ENCODE peak calls at places on chromosomes 4 and X, in ten cellular contexts. S is AG04450, K is choroid plexus epithelial cell, R is thyroid gland, P is cardiac fibroblast, L is AG10803, Z is AG09309, H is progenitor cell of endocrine pancreas, F is pancreas, B is endothelial cell. J is an unnamed sample.

GRCh38 chrX:19593684-19594083 is 78.4 kb upstream of the MAP3K15 start:
- DNase-seq in H (no peak), K (peak; percentile 68), S (no peak), L (peak; percentile 53), Z (no peak), B (no peak), F (no peak), P (peak; percentile 69), R (no peak), J (no peak)

GRCh38 chr4:173782660-173783059 is 252.6 kb upstream of the HAND2 start:
- DNase-seq in K (no peak), P (no peak), B (no peak), S (no peak), H (no peak), Z (no peak), R (no peak), L (no peak), F (no peak), J (no peak)

GRCh38 chr4:155405059-155405458 is 28.3 kb upstream of the MAP9 start:
- DNase-seq in S (peak; percentile 16), H (no peak), Z (no peak), B (no peak), F (no peak), L (no peak), K (peak; percentile 67), P (peak; percentile 57), R (no peak), J (no peak)

GRCh38 chrX:137565318-137565904 is 516 bp upstream of the ZIC3 start:
- DNase-seq in K (no peak), S (no peak), B (no peak), Z (no peak), L (no peak), P (no peak), R (no peak), H (no peak), F (no peak), J (no peak)

GRCh38 chr4:7642764-7643495 is 208.2 kb upstream of the PSAPL1 start:
- DNase-seq in P (no peak), F (no peak), K (no peak), L (no peak), R (peak; percentile 42), B (no peak), H (no peak), S (no peak), Z (no peak), J (no peak)

GRCh38 chr4:74109116-74109791 is 10.3 kb upstream of the CXCL2 start:
- DNase-seq in K (peak; percentile 98), Z (peak; percentile 94), R (peak; percentile 47), F (no peak), L (peak; percentile 98), B (peak; percentile 16), S (peak; percentile 74), P (peak; percentile 97), H (no peak), J (no peak)

GRCh38 chrX:109889289-109890006 is 113.5 kb upstream of the TMEM164 start:
- DNase-seq in S (no peak), Z (no peak), P (peak; percentile 49), L (peak; percentile 21), B (peak; percentile 12), F (no peak), H (no peak), K (peak; percentile 52), R (no peak), J (no peak)

GRCh38 chr4:39609454-39609911 is 29.2 kb downstream of the SMIM14 start:
- DNase-seq in H (no peak), Z (no peak), F (no peak), K (no peak), R (no peak), S (no peak), L (no peak), B (no peak), P (no peak), J (no peak)

GRCh38 chr4:103994059-103994458 is 274.3 kb upstream of the TACR3 start:
- DNase-seq in H (no peak), Z (no peak), F (no peak), R (no peak), S (no peak), P (no peak), K (peak; percentile 3), L (no peak), B (no peak), J (no peak)

GRCh38 chr4:122976111-122976510 is 53.7 kb upstream of the NUDT6 start:
- DNase-seq in Z (no peak), H (no peak), K (no peak), S (no peak), F (no peak), L (no peak), R (no peak), P (no peak), B (no peak), J (no peak)
- TF ChIP-seq CTCF in Z (no peak), H (no peak), K (no peak), S (no peak), F (no peak), L (no peak), R (no peak), P (no peak), B (no peak), J (no peak)

DNA sequence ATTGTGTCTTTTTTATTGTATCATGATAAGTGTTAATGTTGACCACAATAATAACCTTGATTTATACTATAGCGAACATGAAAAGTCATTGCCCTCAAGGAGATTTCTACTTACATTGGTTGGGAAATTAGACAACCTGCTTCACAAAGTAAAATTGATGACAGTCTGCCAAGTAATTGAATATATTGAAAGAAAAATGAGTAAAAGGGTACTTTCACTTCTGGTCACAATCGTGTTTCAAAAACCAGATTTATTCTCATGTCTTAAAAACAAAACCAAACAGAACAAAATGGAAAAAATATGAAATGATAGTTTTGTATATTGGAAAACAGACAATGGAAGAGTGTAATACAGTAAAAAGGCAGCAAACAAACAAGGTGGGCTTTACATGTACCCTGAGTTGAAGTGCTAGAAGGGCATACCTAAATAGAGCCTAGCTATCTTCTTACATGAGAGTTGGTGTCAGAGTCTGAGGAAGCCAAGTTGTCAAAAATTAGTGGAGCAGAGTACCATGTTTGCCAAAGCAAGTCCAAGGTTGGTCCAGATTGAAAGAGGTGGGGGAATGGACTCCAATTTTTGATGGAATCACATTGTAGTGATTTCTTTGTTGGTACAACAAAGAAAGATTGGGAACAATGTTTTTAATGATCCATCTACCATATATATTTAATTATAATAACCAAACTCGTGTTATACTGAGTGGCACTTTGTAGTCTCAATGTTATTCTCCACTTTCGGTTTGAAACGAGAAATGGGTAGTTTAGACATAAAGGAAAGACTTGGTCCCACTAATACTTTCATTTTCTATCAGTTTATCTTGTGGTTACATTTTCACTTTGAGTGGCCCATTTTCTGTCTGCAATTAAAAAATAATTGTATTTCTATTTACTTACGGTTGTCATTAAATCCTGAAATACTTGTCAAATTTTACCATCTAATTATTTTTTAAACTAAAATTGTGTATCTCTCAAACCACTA is 775.6 kb downstream of the STIM2 start:
- DNase-seq in L (no peak), K (no peak), R (no peak), F (no peak), Z (no peak), B (no peak), P (no peak), S (no peak), H (no peak), J (no peak)
- TF ChIP-seq CTCF in L (no peak), K (no peak), R (no peak), F (no peak), Z (no peak), B (no peak), P (no peak), S (no peak), H (no peak), J (no peak)

DNA sequence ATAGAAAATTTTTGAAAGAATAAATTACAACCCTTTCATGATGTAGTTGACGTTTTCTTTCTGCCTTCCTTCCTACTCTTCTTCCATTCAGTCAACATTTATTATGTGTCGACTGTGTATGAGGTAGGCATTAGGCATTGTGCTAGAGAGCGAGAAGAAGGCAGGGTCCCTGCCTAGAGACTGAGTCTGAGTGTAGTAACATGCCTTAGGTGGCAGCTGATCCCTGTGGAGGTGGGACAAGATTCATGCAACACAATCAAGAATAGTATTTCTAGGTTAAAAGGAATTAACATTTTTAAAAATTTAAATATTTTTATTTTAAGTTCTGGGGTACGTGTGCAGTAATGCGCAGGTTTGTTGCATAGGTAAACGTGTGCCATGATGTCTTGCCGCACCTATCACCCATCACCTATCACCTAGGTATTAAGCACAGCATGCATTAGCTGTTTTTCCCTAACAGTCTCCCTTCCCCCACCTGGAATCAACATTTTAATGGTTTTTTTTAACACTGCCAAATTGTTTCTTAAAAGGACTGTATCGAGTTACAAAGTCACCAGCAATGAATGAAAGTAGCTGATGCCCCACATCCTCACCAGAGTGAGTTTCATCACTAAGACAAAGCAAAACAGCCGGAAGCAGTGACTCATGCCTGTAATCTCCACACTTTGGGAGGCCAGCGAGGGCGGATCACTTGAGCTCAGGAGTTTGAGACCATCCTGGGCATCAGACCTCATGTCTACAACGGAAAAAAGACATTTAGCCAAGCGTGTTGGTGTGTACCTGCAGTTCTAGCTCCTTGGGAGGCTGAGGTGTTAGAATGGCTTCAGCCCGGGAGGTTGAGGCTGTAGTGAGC is 84.0 kb downstream of the WWC2 start:
- DNase-seq in B (peak; percentile 50), Z (peak; percentile 48), F (no peak), S (peak; percentile 42), K (peak; percentile 90), H (no peak), L (peak; percentile 83), P (peak; percentile 90), R (no peak), J (no peak)
- TF ChIP-seq CTCF in B (no peak), Z (no peak), F (no peak), S (no peak), K (no peak), H (no peak), L (no peak), P (no peak), R (no peak), J (no peak)

GRCh38 chrX:111822191-111822590 is 53.8 kb upstream of the TRPC5OS start:
- DNase-seq in B (no peak), Z (no peak), H (no peak), K (no peak), R (no peak), F (no peak), P (no peak), L (no peak), S (no peak), J (no peak)

GRCh38 chrX:111823703-111824102 is 52.3 kb upstream of the TRPC5OS start:
- DNase-seq in R (no peak), F (no peak), P (no peak), Z (no peak), B (no peak), L (no peak), S (no peak), H (no peak), K (no peak), J (no peak)

DNA sequence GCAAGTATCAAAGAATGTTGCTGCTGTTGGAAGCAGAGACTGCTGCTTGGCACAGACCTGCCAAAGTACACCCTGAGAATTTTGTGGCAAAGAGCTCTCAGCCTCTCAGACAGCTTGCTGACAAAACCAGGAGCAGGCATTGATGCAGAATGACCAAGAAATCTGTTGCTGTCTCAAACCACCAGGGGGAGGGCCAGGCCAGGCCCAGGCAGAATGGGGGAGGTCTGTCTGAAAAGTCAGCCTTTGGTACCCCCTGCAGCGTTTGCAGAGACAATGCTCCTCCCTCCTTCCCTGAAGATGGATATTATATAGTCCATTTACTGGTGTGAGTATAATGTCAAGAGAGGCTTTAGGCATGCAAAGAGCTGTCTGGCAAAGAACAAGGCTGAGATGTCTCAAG is 52.9 kb upstream of the TRPC5OS start:
- DNase-seq in K (peak; percentile 4), L (peak; percentile 7), R (peak; percentile 34), F (no peak), H (no peak), S (no peak), B (peak; percentile 47), Z (no peak), P (no peak), J (no peak)
- TF ChIP-seq CTCF in K (peak; percentile 24), L (peak; percentile 46), R (peak; percentile 44), F (no peak), H (peak; percentile 63), S (peak; percentile 40), B (peak; percentile 52), Z (peak; percentile 45), P (peak; percentile 21), J (no peak)